ENCODE peak calls at places on chromosomes 6 and 20, in six cellular contexts. M is naive thymus-derived CD4-positive, alpha-beta T cell; G is transverse colon; O is HCT116; K is breast epithelium; R is H9. I is an unnamed sample.

GRCh38 chr6:26017567-26017966 is 55.0 kb downstream of the TRIM38 start:
- DNase-seq in R (peak; percentile 80), O (no peak), M (peak; percentile 74), G (peak; percentile 42), K (peak; percentile 83), I (peak; percentile 49)

GRCh38 chr6:155310596-155310995 is 3.7 kb downstream of the TFB1M start:
- DNase-seq in R (no peak), K (no peak), G (no peak), O (no peak), M (no peak), I (no peak)

GRCh38 chr6:153167026-153167891 is 36.2 kb upstream of the RGS17 start:
- DNase-seq in M (no peak), R (no peak), O (peak; percentile 82), G (no peak), K (no peak), I (no peak)

GRCh38 chr6:152697634-152698033 is at the start of gene MYCT1:
- DNase-seq in K (no peak), G (no peak), O (no peak), R (no peak), M (no peak), I (no peak)

GRCh38 chr6:53579338-53579737 is 34.4 kb upstream of the GCLC start:
- DNase-seq in R (no peak), K (no peak), O (no peak), G (no peak), M (no peak), I (peak; percentile 6)

GRCh38 chr20:6583134-6583738 is 184.2 kb upstream of the BMP2 start:
- DNase-seq in R (peak; percentile 56), O (no peak), K (no peak), M (no peak), G (peak; percentile 22), I (peak; percentile 0)

GRCh38 chr6:170497845-170498281 is 55.2 kb downstream of the PSMB1 start:
- DNase-seq in G (no peak), R (peak; percentile 86), M (no peak), O (no peak), K (no peak), I (no peak)

GRCh38 chr20:31920275-31920855 is 31.5 kb downstream of the PDRG1 start:
- DNase-seq in O (no peak), K (no peak), G (no peak), R (peak; percentile 75), M (no peak), I (no peak)

GRCh38 chr6:6105472-6106036 is 98.8 kb upstream of the NRN1 start:
- DNase-seq in R (peak; percentile 68), K (no peak), G (no peak), M (no peak), O (peak; percentile 2), I (no peak)

GRCh38 chr6:160348552-160349441 is 619 bp downstream of the SLC22A3 start:
- DNase-seq in R (peak; percentile 63), G (peak; percentile 52), M (no peak), K (no peak), O (no peak), I (no peak)

GRCh38 chr6:56555438-56555872 is 87.2 kb downstream of the DST start:
- DNase-seq in K (no peak), M (no peak), G (no peak), R (no peak), O (no peak), I (no peak)

GRCh38 chr20:50193169-50193850 is 2.7 kb downstream of the CEBPB start:
- DNase-seq in K (no peak), O (no peak), G (no peak), M (no peak), R (peak; percentile 29), I (no peak)

GRCh38 chr6:138485586-138486248 is 13.6 kb downstream of the NHSL1 start:
- DNase-seq in O (no peak), M (no peak), G (no peak), R (peak; percentile 60), K (peak; percentile 54), I (no peak)

GRCh38 chr6:170130201-170130621 is 160.7 kb downstream of the DLL1 start:
- DNase-seq in M (no peak), R (no peak), O (no peak), K (no peak), G (no peak), I (no peak)

GRCh38 chr6:82348130-82348529 is 15.5 kb upstream of the TPBG start:
- DNase-seq in R (peak; percentile 65), M (no peak), O (no peak), K (no peak), G (no peak), I (no peak)

GRCh38 chr6:35088281-35089215 is 52.6 kb downstream of the TCP11 start:
- DNase-seq in R (peak; percentile 28), O (no peak), M (no peak), G (no peak), K (peak; percentile 66), I (no peak)

GRCh38 chr6:27547157-27548075 is 74.5 kb upstream of the ZNF184 start:
- DNase-seq in G (no peak), O (peak; percentile 74), K (no peak), R (peak; percentile 69), M (no peak), I (no peak)

GRCh38 chr20:47620808-47621805 is 119.4 kb downstream of the NCOA3 start:
- DNase-seq in K (no peak), G (no peak), R (no peak), O (peak; percentile 51), M (peak; percentile 61), I (peak; percentile 78)

GRCh38 chr6:106511274-106512047 is 117.8 kb downstream of the RTN4IP1 start:
- DNase-seq in K (peak; percentile 56), G (peak; percentile 39), M (peak; percentile 37), O (no peak), R (peak; percentile 58), I (peak; percentile 39)

GRCh38 chr6:83474309-83474708 is 38.0 kb upstream of the PRSS35 start:
- DNase-seq in K (no peak), G (peak; percentile 11), O (no peak), M (no peak), R (no peak), I (no peak)

GRCh38 chr6:30494275-30494990 is 5.1 kb downstream of the HLA-E start:
- DNase-seq in M (peak; percentile 41), K (no peak), G (no peak), O (no peak), R (no peak), I (no peak)

GRCh38 chr6:44253307-44254101 is 3.8 kb downstream of the SLC35B2 start:
- DNase-seq in O (no peak), M (peak; percentile 56), G (peak; percentile 68), K (no peak), R (peak; percentile 75), I (peak; percentile 61)

GRCh38 chr6:128655978-128656498 is 135.6 kb upstream of the PTPRK start:
- DNase-seq in O (peak; percentile 85), M (no peak), K (no peak), G (no peak), R (no peak), I (no peak)

GRCh38 chr6:45703041-45703739 is 312.5 kb downstream of the CLIC5 start:
- DNase-seq in G (no peak), K (no peak), M (no peak), R (no peak), O (no peak), I (no peak)

DNA sequence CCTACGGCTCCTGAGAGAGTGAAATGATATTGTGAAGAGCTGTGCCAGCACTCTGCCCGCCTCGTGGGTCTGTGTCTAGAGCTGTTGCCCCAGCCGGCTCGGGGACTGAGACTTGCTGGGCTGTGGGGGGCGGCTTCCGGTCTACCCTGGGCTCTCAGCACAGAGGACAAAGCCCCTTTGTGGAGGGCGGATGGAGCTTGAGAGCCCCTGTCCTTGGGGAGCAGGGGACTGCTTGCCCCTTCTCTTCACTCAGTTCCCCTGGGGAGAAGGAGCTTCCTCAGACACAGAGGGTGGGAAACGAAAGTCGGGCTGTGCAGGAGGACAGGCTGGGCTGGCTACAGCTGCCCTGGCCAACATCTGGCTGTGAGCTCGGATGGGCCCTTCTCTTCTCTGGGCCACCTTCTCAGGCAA is 11.0 kb downstream of the SRC start:
- DNase-seq in K (no peak), G (no peak), M (no peak), R (no peak), O (no peak), I (no peak)
- H3K27ac ChIP-seq in K (peak overlapping the region; percentile 72), G (peak overlapping the region; percentile 55), M (no peak overlapping the region), R (no peak overlapping the region), O (no peak overlapping the region), I (no peak overlapping the region)

GRCh38 chr20:25196701-25197120 is 1.2 kb downstream of the ENTPD6 start:
- DNase-seq in M (no peak), O (no peak), K (no peak), R (no peak), G (no peak), I (no peak)
- H3K27ac ChIP-seq in M (peak overlapping the region; percentile 91), O (peak overlapping the region; percentile 80), K (peak overlapping the region; percentile 87), R (no peak overlapping the region), G (peak overlapping the region; percentile 89), I (peak overlapping the region; percentile 80)

GRCh38 chr20:19991826-19992225 is 25.3 kb upstream of the NAA20 start:
- DNase-seq in K (no peak), O (no peak), M (no peak), R (no peak), G (no peak), I (no peak)
- H3K27ac ChIP-seq in K (peak overlapping the region; percentile 20), O (no peak overlapping the region), M (no peak overlapping the region), R (no peak overlapping the region), G (peak overlapping the region; percentile 82), I (no peak overlapping the region)

GRCh38 chr20:63734111-63734945 is 2.1 kb upstream of the LIME1 start:
- DNase-seq in R (no peak), M (no peak), O (no peak), K (no peak), G (no peak), I (no peak)

GRCh38 chr20:63735859-63736718 is at the start of gene LIME1:
- DNase-seq in K (no peak), G (peak; percentile 83), M (peak; percentile 88), R (peak; percentile 33), O (no peak), I (peak; percentile 73)

GRCh38 chr20:63733579-63734081 is 2.8 kb upstream of the LIME1 start:
- DNase-seq in M (no peak), R (no peak), K (no peak), G (no peak), O (no peak), I (no peak)

GRCh38 chr20:63736893-63737689 is 627 bp downstream of the LIME1 start:
- DNase-seq in O (no peak), G (peak; percentile 54), M (peak; percentile 68), K (no peak), R (peak; percentile 57), I (peak; percentile 81)

DNA sequence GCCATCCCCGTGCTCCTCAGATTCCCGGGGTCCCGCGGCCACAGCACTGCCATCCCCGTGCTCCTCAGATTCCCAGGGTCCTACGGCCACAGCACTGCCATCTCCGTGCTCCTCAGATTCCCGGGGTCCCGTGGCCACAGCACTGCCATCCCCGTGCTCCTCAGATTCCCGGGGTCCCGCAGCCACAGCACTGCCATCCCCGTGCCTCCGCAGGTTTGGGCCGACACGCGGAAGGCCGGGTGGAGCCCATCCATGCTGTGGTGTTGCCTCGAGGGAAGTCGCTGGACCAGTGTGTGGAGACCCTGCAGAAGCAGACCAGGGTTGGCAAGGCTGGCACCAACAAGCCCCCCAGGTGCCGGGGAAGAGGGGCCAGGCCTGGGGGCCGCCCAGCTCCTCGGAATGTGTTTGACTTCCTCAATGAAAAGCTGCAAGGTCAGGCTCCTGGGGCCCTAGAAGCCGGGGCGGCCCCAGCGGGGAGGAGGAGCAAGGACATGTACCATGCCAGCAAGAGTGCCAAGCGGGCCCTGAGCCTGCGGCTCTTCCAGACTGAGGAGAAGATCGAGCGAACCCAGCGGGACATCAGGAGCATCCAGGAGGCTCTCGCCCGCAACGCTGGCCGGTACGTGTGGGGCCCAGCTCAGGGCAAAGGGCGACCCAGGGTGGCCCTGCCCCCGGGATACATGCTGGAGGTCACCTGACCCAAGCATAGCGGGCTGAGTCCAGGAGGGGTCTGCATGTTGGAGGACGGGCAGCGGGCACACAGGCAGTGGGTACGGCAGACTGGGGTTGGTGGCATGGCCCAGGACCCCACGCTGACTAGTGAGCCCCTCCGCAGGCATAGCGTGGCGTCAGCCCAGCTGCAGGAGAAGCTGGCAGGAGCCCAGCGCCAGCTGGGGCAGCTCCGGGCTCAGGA is 1.3 kb upstream of the LIME1 start:
- DNase-seq in K (no peak), O (no peak), R (no peak), M (peak; percentile 23), G (no peak), I (no peak)
- H3K27ac ChIP-seq in K (no peak overlapping the region), O (peak overlapping the region; percentile 84), R (no peak overlapping the region), M (peak overlapping the region; percentile 78), G (no peak overlapping the region), I (peak overlapping the region; percentile 82)